ENCODE peak calls at places on chromosomes 7 and 10, in seven cellular contexts. F, E, V, G, H, D and L are unnamed samples.

GRCh38 chr7:110170762-110171161 is 920.2 kb upstream of the LRRN3 start:
- DNase-seq in D (no peak), V (no peak), H (no peak), E (no peak), F (no peak), G (peak; percentile 12), L (no peak)

GRCh38 chr10:99551158-99551557 is 18.4 kb downstream of the NKX2-3 start:
- DNase-seq in G (peak; percentile 80), D (no peak), V (peak; percentile 24), E (no peak), H (peak; percentile 84), F (no peak), L (peak; percentile 54)

GRCh38 chr7:99102809-99103690 is 40.9 kb downstream of the SMURF1 start:
- DNase-seq in F (no peak), E (no peak), H (peak; percentile 84), V (peak; percentile 54), D (no peak), G (peak; percentile 67), L (no peak)

GRCh38 chr10:18216482-18216881 is 76.3 kb downstream of the CACNB2 start:
- DNase-seq in G (peak; percentile 80), E (no peak), V (peak; percentile 60), H (peak; percentile 79), F (no peak), D (no peak), L (no peak)

GRCh38 chr7:148276291-148277041 is 314.1 kb upstream of the C7orf33 start:
- DNase-seq in E (no peak), H (no peak), G (no peak), F (no peak), D (no peak), V (no peak), L (no peak)

GRCh38 chr10:42987575-42987974 is 89.3 kb upstream of the RET start:
- DNase-seq in E (no peak), V (no peak), H (no peak), G (no peak), D (no peak), F (no peak), L (no peak)

GRCh38 chr7:113774182-113774807 is 144.5 kb downstream of the PPP1R3A start:
- DNase-seq in E (no peak), H (peak; percentile 74), D (no peak), F (no peak), V (peak; percentile 66), G (peak; percentile 87), L (peak; percentile 23)

GRCh38 chr10:4347397-4347796 is 478.6 kb upstream of the AKR1E2 start:
- DNase-seq in V (no peak), E (no peak), D (no peak), F (no peak), H (no peak), G (no peak), L (no peak)

GRCh38 chr10:34018811-34019210 is 684.3 kb upstream of the NRP1 start:
- DNase-seq in V (no peak), H (no peak), F (no peak), G (no peak), D (no peak), E (no peak), L (no peak)

GRCh38 chr10:101495324-101495925 is 92.6 kb downstream of the POLL start:
- DNase-seq in D (no peak), G (peak; percentile 39), V (peak; percentile 30), F (no peak), H (peak; percentile 36), E (no peak), L (no peak)

GRCh38 chr7:34501161-34501560 is 156.9 kb upstream of the NPSR1 start:
- DNase-seq in E (no peak), V (no peak), G (no peak), H (no peak), F (no peak), D (no peak), L (no peak)

GRCh38 chr7:11604505-11604904 is 227.5 kb downstream of the THSD7A start:
- DNase-seq in D (no peak), E (no peak), G (peak; percentile 61), F (no peak), H (peak; percentile 4), V (peak; percentile 37), L (no peak)

GRCh38 chr7:155644971-155645509 is 579 bp downstream of the RBM33 start:
- DNase-seq in G (peak; percentile 38), V (peak; percentile 21), H (peak; percentile 70), F (no peak), D (no peak), E (no peak), L (no peak)

GRCh38 chr7:39958038-39958437 is 8.0 kb downstream of the CDK13 start:
- DNase-seq in F (no peak), V (no peak), D (no peak), E (no peak), H (no peak), G (no peak), L (no peak)

GRCh38 chr7:133230591-133231194 is 22.2 kb upstream of the EXOC4 start:
- DNase-seq in E (no peak), V (peak; percentile 78), H (peak; percentile 77), G (peak; percentile 79), F (no peak), D (peak; percentile 43), L (peak; percentile 16)
- TF ChIP-seq CTCF in E (peak; percentile 80), V (peak; percentile 81), H (peak; percentile 76), G (peak; percentile 84), F (peak; percentile 44), D (peak; percentile 61), L (peak; percentile 79)

GRCh38 chr7:15041226-15041625 is 138.7 kb upstream of the DGKB start:
- DNase-seq in D (no peak), E (no peak), V (peak; percentile 6), G (peak; percentile 28), F (no peak), H (peak; percentile 35), L (no peak)
- H3K4me3 ChIP-seq in D (no peak overlapping the region), E (no peak overlapping the region), V (no peak overlapping the region), G (no peak overlapping the region), F (no peak overlapping the region), H (no peak overlapping the region), L (no peak overlapping the region)

DNA sequence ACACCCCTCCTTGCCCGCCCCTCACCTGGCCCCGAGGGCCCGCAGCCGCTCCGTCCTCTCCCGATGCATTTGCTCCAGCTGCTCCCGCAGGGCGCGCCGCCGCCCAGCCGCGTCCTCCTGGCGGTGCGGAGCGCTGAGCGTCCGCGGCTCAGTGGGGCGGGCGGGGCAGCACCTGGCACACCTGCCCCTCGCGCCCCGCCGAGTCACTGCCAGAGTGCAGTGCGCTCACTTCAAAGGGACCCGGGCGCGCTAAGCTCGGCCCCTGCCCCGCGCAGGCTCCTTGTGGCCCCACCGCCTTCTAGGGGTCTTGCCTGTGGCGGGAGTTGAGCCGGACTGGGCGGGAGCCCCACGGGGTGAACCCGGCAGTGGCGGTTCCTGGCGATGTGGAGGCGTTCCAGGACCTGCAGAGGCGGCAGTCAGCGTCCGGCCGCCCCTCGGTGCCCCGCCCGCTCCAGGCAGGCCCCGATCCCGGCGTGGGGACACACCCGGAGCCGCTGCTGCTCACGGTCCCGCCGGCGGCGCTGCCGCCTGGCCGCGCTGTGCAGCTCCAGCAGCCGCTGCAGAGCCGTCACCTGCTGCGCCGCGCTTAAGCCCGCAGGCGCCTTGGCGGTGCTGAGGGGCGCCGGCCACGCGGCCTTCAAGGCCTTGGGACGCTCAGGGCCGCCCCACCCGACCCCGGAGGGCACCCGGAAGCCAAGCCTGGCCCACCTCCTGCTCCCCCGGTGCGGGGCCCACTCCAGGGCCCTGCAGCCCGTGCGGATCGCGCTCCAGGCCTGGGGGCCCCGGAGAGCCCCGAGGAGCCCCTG is 6.7 kb downstream of the ATP6V1F start:
- DNase-seq in G (peak; percentile 37), V (peak; percentile 28), H (peak; percentile 74), E (peak; percentile 85), D (no peak), F (no peak), L (no peak)
- TF ChIP-seq CTCF in G (no peak), V (no peak), H (peak; percentile 2), E (no peak), D (peak; percentile 43), F (no peak), L (no peak)

DNA sequence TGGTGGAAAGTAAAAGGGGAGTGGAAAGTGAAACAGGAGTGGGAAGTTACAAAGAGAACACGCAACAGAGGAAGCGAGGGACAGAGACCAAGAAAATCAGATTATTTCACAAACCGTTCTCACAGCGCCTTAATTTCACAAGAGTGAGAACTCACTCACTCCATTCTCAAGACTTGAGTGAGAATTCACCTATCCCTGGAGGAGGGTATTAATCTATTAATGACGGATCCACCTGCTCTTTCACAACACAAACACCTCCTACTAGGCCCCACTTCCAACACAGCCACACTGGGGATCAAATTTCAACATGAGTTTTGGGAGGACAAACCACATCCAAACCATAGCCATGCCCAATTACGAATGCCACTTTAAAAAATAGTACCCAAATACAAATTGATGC is 297.6 kb downstream of the GPAM start:
- DNase-seq in H (no peak), E (no peak), D (no peak), F (no peak), G (no peak), V (no peak), L (no peak)
- H3K4me3 ChIP-seq in H (no peak overlapping the region), E (no peak overlapping the region), D (no peak overlapping the region), F (no peak overlapping the region), G (no peak overlapping the region), V (no peak overlapping the region), L (no peak overlapping the region)

GRCh38 chr10:110181911-110182310 is 25.5 kb upstream of the MXI1 start:
- DNase-seq in E (no peak), H (no peak), G (no peak), F (no peak), V (no peak), D (no peak), L (no peak)
- TF ChIP-seq CTCF in E (no peak), H (no peak), G (no peak), F (no peak), V (no peak), D (no peak), L (no peak)

DNA sequence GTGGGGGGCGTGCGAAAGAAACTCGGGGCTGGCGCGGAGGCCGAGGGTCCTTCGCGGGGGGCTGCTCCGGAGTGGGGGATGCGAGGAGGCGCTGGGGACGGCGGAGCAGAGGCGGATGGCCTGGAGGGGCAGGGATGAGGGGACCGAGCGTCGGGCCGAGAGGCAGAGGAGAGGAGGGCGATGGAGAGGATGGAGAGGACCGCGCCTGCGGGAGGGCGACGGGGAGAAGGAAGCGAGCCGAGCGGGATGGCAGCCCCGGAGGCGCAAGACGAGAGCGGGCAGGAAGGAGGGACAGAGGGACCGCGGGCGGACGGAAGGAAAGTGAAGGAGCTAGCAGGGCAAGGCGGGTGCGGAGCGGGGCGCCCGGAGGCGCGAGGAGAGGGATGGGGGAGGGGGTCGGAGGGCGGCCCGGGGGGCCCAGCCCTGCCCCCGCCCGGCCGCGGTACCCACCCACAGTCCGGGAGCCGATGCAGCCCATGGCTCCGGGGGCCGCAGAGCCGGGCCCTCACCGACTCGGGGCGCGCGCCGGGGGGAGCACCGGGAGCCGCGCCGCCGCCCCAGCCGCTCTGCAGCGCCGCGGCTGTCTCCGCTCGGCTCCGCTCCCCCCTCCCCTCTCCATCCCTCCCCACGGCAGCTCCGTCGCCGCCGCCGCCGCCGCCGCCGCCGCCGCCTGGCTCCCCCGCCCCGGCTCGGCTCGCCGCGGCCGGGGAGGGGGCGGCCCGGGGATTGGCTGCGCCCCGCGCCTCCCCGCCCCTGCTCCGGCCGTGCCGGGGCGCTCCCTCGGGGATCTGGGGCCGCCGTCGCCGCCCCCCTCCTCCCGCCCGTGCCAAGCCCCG is at the start of gene FAM131B:
- DNase-seq in V (no peak), G (no peak), F (no peak), E (peak; percentile 77), H (peak; percentile 47), D (no peak), L (no peak)
- H3K4me3 ChIP-seq in V (peak within 1 kb of the TSS; percentile 44), G (peak within 1 kb of the TSS; percentile 56), F (peak within 1 kb of the TSS; percentile 79), E (peak within 1 kb of the TSS; percentile 38), H (peak within 1 kb of the TSS; percentile 64), D (peak within 1 kb of the TSS; percentile 56), L (peak within 1 kb of the TSS; percentile 56)